ENCODE peak calls at places on chromosomes 12 and 14, in seven cellular contexts. O, I, U, H, S, W and F are unnamed samples.

GRCh38 chr12:6180300-6181051 is 19.7 kb upstream of the CD9 start:
- DNase-seq in H (peak; percentile 84), O (no peak), W (no peak), U (no peak), I (peak; percentile 63), S (no peak), F (no peak)

GRCh38 chr12:90695415-90695814 is 259.6 kb downstream of the CCER1 start:
- DNase-seq in U (no peak), I (no peak), O (no peak), H (peak; percentile 56), S (no peak), W (no peak), F (no peak)

GRCh38 chr14:24275524-24276139 is 4.2 kb upstream of the RABGGTA start:
- DNase-seq in I (no peak), W (no peak), S (no peak), H (no peak), U (no peak), O (no peak), F (no peak)

GRCh38 chr12:58564721-58565120 is 355.6 kb downstream of the LRIG3 start:
- DNase-seq in O (no peak), W (no peak), S (no peak), H (peak; percentile 27), I (peak; percentile 20), U (no peak), F (no peak)

GRCh38 chr12:54933381-54933780 is 51.2 kb downstream of the TESPA1 start:
- DNase-seq in S (no peak), I (peak; percentile 17), U (no peak), H (peak; percentile 89), O (no peak), W (peak; percentile 20), F (peak; percentile 25)

GRCh38 chr14:103721334-103722120 is 5.9 kb downstream of the ZFYVE21 start:
- DNase-seq in O (no peak), S (no peak), H (peak; percentile 95), I (peak; percentile 84), W (no peak), U (no peak), F (no peak)

GRCh38 chr12:22416831-22417230 is 82.3 kb upstream of the ST8SIA1 start:
- DNase-seq in W (no peak), S (no peak), O (no peak), I (no peak), H (no peak), U (no peak), F (no peak)

GRCh38 chr12:68839183-68840147 is 31.5 kb downstream of the MDM2 start:
- DNase-seq in U (no peak), O (no peak), H (no peak), W (no peak), S (no peak), I (no peak), F (no peak)

GRCh38 chr12:67428431-67428830 is 159.3 kb downstream of the CAND1 start:
- DNase-seq in S (no peak), U (no peak), O (no peak), W (no peak), H (peak; percentile 76), I (no peak), F (no peak)

GRCh38 chr14:59321184-59321952 is 132.9 kb downstream of the DAAM1 start:
- DNase-seq in W (no peak), I (peak; percentile 39), H (peak; percentile 99), O (no peak), S (no peak), U (no peak), F (no peak)

GRCh38 chr12:119842380-119842779 is 34.7 kb downstream of the CIT start:
- DNase-seq in I (no peak), O (no peak), U (no peak), H (no peak), W (no peak), S (no peak), F (no peak)

GRCh38 chr14:34539407-34540180 is at the start of gene EAPP:
- DNase-seq in H (peak; percentile 98), I (peak; percentile 96), U (peak; percentile 92), O (peak; percentile 99), S (no peak), W (peak; percentile 95), F (peak; percentile 91)

GRCh38 chr12:94074216-94074969 is 74.0 kb upstream of the PLXNC1 start:
- DNase-seq in S (no peak), I (no peak), H (no peak), U (no peak), O (no peak), W (no peak), F (no peak)
- H3K4me3 ChIP-seq in S (no peak overlapping the region), I (no peak overlapping the region), H (no peak overlapping the region), U (no peak overlapping the region), O (no peak overlapping the region), W (no peak overlapping the region), F (no peak overlapping the region)

GRCh38 chr12:131783915-131784541 is 44.2 kb upstream of the MMP17 start:
- DNase-seq in S (no peak), H (peak; percentile 84), W (peak; percentile 49), I (peak; percentile 87), O (no peak), U (no peak), F (no peak)

GRCh38 chr12:131786331-131786730 is 41.9 kb upstream of the MMP17 start:
- DNase-seq in O (no peak), I (no peak), S (no peak), W (no peak), U (no peak), H (no peak), F (no peak)

GRCh38 chr12:131787143-131787660 is 41.0 kb upstream of the MMP17 start:
- DNase-seq in S (no peak), O (no peak), W (no peak), I (no peak), U (no peak), H (no peak), F (no peak)

GRCh38 chr12:131785763-131786330 is 42.3 kb upstream of the MMP17 start:
- DNase-seq in I (no peak), O (no peak), W (no peak), H (no peak), S (no peak), U (no peak), F (no peak)

DNA sequence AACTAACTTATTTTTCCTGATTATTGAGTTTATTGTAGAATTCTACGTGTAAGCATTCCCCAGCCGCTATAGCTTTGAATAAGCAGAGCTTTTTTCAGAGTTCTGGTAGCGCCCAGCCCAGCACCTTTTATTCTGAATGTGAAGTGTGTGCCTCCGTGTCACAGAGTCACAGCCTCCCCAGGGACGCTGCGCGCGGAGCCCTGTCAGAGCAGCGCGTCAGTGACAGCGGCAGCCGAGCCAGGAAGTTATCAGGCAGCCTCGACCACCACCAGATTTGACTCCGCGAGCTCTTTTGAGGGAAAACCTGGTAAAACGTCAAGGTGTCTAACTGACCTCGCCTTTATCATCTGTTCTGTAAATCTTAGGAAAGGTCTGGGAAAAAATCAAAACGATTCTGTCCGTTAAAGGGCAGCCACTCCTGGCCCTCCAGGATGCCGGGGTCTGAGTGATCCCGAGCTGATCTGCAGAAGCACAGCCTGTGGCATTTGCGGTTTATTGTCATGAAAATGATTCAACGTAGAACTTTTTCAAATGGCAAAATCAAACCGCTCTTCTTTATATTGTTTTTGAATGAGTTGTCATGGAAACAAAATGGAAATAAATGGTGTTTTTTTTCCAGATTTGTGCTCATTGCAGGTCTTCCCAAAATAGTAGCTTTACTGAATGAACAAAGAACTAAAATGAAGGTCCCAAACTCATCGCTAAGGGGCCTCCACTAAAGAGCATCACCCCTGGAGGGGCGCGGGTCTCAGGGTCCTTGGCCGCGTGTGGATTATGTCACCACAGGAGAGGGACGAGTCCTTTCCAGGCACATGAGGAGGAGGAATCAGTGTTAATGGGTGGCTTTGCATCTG is 43.1 kb upstream of the MMP17 start:
- DNase-seq in I (peak; percentile 85), W (no peak), H (no peak), O (no peak), S (no peak), U (no peak), F (no peak)
- H3K4me3 ChIP-seq in I (peak overlapping the region; percentile 20), W (no peak overlapping the region), H (no peak overlapping the region), O (no peak overlapping the region), S (no peak overlapping the region), U (no peak overlapping the region), F (no peak overlapping the region)

DNA sequence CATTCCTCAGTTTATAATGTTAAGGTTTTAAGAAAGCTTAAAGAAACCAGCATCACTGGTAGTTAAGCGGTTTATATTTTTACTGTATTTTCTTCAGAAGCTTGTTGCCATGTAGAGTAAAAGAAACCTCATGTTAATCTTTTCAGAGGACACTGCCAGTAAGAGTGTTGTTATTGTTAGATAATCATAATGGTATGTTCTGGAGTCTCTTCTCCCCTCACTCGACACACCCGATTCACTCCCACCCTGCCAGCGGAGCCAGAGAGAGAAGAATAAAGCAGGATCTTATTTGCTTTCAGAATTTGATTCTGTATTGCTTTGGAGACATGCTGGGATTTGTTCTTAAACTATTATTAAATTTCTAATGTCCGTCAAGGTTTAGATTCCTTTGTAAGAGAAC is 113.7 kb downstream of the SAMD4A start:
- DNase-seq in O (no peak), H (no peak), U (no peak), W (no peak), I (no peak), S (no peak), F (no peak)
- H3K4me3 ChIP-seq in O (no peak overlapping the region), H (no peak overlapping the region), U (no peak overlapping the region), W (no peak overlapping the region), I (no peak overlapping the region), S (no peak overlapping the region), F (no peak overlapping the region)

GRCh38 chr14:36660736-36661505 is 739 bp upstream of the PAX9 start:
- DNase-seq in U (no peak), W (no peak), I (no peak), H (no peak), O (no peak), S (no peak), F (no peak)
- H3K4me3 ChIP-seq in U (no peak overlapping the region), W (no peak overlapping the region), I (no peak overlapping the region), H (peak overlapping the region; percentile 89), O (no peak overlapping the region), S (peak overlapping the region; percentile 71), F (peak overlapping the region; percentile 76)

GRCh38 chr12:21252070-21252469 is 82.6 kb downstream of the SLCO1A2 start:
- DNase-seq in S (no peak), W (no peak), H (no peak), O (no peak), I (no peak), U (no peak), F (no peak)

DNA sequence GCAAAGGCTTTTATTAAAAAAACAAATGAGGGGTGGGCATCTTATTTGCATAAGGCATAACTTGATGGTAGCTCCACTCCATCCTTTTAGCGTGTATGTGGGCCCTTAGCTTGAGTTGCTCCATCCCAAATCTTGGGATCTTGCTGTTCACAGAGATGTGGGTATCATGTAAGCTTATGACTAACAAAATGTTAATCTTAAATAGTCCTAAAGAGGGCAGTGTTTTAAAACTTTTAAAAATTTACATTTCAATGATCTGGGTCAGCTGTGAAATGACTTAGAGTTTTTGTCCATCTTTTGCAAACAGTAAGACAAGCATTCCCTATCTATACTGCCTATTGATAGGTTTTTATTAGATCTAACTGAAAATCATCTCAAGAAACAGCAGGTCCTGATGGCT is 86.0 kb downstream of the SLCO1A2 start:
- DNase-seq in S (no peak), W (no peak), O (peak; percentile 51), I (no peak), H (peak; percentile 39), U (no peak), F (no peak)
- H3K4me3 ChIP-seq in S (no peak overlapping the region), W (no peak overlapping the region), O (no peak overlapping the region), I (no peak overlapping the region), H (no peak overlapping the region), U (no peak overlapping the region), F (no peak overlapping the region)